ENCODE peak calls at places on chromosome 5, in four cellular contexts. T is GM23338, I is tibial artery, X is lower lobe of right lung. L is an unnamed sample. For H3K27me3, the result is how much of the 10 kb centered on the place peaks cover.

GRCh38 chr5:10702911-10703491 is 58.0 kb downstream of the DAP start:
- DNase-seq in T (no peak), I (no peak), X (no peak), L (no peak)

GRCh38 chr5:61467766-61468482 is 135.9 kb downstream of the ZSWIM6 start:
- DNase-seq in T (no peak), I (no peak), X (no peak), L (peak)

GRCh38 chr5:124649548-124650501 is 96.6 kb downstream of the ZNF608 start:
- DNase-seq in T (no peak), I (peak), X (peak), L (peak)

GRCh38 chr5:73322453-73323076 is 126.0 kb downstream of the FOXD1 start:
- DNase-seq in T (no peak), I (no peak), X (no peak), L (no peak)

GRCh38 chr5:120464627-120465280 is 654 bp downstream of the PRR16 start:
- DNase-seq in T (peak), I (peak), X (no peak), L (peak)

GRCh38 chr5:87722286-87722685 is 309.6 kb upstream of the CCNH start:
- DNase-seq in T (no peak), I (no peak), X (no peak), L (peak)

GRCh38 chr5:107487056-107487461 is 183.7 kb downstream of the EFNA5 start:
- DNase-seq in T (no peak), I (no peak), X (no peak), L (no peak)

GRCh38 chr5:176588297-176588696 is 21.7 kb downstream of the GPRIN1 start:
- DNase-seq in T (no peak), I (no peak), X (no peak), L (no peak)

GRCh38 chr5:88829053-88829452 is 53.9 kb downstream of the MEF2C start:
- DNase-seq in T (peak), I (no peak), X (no peak), L (no peak)

GRCh38 chr5:154101184-154101583 is 62.4 kb downstream of the MFAP3 start:
- DNase-seq in T (no peak), I (no peak), X (no peak), L (no peak)

GRCh38 chr5:95817430-95817829 is 5.1 kb downstream of the GLRX start:
- DNase-seq in T (peak), I (no peak), X (no peak), L (no peak)

GRCh38 chr5:79962580-79963222 is 28.4 kb downstream of the MTX3 start:
- DNase-seq in T (no peak), I (no peak), X (no peak), L (peak)

GRCh38 chr5:4511996-4512656 is 628.0 kb upstream of the ADAMTS16 start:
- DNase-seq in T (peak), I (no peak), X (peak), L (peak)

GRCh38 chr5:2895196-2895595 is 143.7 kb upstream of the IRX2 start:
- DNase-seq in T (no peak), I (peak), X (no peak), L (no peak)

GRCh38 chr5:117131048-117131679 is 556.5 kb upstream of the SEMA6A start:
- DNase-seq in T (no peak), I (no peak), X (no peak), L (no peak)

GRCh38 chr5:150181766-150182545 is 7.9 kb upstream of the SLC6A7 start:
- DNase-seq in T (no peak), I (no peak), X (no peak), L (no peak)

GRCh38 chr5:17679597-17680187 is 45.4 kb downstream of the TAF11L14 start:
- DNase-seq in T (no peak), I (no peak), X (no peak), L (no peak)

GRCh38 chr5:164002653-164003052 is 497.2 kb downstream of the MAT2B start:
- DNase-seq in T (no peak), I (no peak), X (no peak), L (no peak)

GRCh38 chr5:143874312-143874711 is 62.4 kb downstream of the HMHB1 start:
- DNase-seq in T (no peak), I (no peak), X (no peak), L (no peak)

GRCh38 chr5:90184764-90185163 is 224.8 kb downstream of the CETN3 start:
- DNase-seq in T (no peak), I (no peak), X (no peak), L (no peak)

GRCh38 chr5:172059661-172060100 is 53.2 kb upstream of the FBXW11 start:
- DNase-seq in T (peak), I (no peak), X (no peak), L (peak)

GRCh38 chr5:141632650-141633049 is 4.0 kb downstream of the HDAC3 start:
- DNase-seq in T (no peak), I (no peak), X (no peak), L (no peak)

GRCh38 chr5:141634720-141635119 is 1.9 kb downstream of the HDAC3 start:
- DNase-seq in T (no peak), I (no peak), X (no peak), L (no peak)

GRCh38 chr5:141628175-141628788 is 8.4 kb downstream of the HDAC3 start:
- DNase-seq in T (no peak), I (no peak), X (no peak), L (no peak)

GRCh38 chr5:141634162-141634561 is 2.5 kb downstream of the HDAC3 start:
- DNase-seq in T (no peak), I (no peak), X (no peak), L (no peak)

DNA sequence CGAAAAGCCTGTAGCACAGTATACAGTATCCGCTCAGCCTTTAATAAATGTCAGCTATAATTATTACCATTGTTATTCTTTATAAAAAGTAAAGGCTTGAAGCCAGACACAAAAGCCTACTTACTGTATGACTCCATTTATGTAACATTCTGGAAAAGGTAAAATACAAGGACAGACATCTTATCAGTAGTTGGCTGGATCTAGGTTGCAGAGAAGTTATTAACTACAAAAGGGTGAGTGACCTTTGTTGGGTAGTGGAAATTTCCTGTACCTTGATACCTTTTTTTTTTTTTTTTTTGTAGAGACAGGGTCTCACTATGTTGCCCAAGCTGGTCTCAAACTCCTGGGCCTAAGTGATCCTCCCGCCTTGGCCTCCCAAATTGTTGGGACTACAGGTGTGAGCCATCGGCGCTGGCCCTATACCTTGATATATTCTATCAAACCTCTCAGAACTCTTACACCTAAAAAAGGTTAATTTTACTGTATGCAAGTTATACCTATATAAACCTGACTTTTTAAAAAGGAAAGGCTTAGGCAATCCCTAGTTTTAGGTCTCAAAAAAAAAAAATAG is 6.0 kb downstream of the HDAC3 start:
- DNase-seq in T (no peak), I (no peak), X (no peak), L (no peak)
- H3K4me3 ChIP-seq in T (no peak), I (no peak), X (no peak), L (no peak)

DNA sequence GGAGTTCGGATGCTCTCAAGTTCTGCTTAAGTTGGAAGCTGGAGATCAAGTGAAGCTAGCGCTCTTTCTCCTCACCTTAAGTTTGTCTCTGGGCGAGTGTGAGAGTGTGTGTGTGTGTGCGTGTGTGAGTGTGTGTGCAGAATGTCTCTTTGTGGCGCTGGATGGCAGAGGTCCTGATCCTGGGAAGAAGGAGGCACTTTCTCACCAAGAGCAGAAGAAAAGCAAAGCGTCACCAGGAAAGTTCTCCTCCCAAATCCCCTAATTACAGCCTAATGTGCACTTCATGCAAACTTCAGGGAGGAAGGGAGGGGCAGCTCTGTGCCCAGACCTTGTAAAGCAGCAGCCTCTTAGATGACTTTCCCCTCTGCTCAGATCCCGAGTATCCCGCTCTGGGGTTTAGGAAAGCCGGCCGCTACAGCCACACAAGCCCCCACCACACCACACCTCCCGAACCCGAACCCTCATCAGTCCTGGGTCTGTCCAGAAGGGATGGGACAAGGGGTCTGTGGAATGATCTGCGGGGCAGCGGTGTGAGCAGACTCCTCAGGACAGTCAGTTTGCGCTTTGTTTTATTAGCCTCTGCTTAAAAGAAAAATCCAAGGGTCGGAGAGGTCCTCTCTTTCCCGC is at the start of gene HAPLN1:
- DNase-seq in T (peak), I (no peak), X (no peak), L (no peak)
- H3K27me3 ChIP-seq in T (under half), I (under half), X (under half), L (under half)

DNA sequence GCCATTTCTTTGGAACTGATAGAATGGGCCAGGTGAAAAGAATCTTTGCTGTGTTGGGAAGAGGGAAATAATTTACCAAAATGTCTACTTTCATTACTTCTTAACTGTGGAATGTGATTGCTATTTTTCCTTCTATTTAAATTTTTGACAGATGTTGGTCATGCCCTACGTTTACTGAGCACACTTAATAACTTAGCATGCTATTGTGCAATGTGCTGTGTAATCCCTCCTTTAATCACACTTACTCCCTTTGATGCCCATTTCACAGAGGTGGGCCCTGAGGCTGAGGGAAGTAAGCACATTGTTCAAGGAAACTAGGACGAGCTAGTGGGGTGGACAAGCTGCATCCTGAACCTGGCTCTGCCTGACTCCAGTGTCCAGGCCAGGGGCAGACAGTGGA is 47.8 kb upstream of the INSYN2B start:
- DNase-seq in T (no peak), I (no peak), X (no peak), L (no peak)
- H3K4me3 ChIP-seq in T (no peak), I (no peak), X (no peak), L (no peak)

DNA sequence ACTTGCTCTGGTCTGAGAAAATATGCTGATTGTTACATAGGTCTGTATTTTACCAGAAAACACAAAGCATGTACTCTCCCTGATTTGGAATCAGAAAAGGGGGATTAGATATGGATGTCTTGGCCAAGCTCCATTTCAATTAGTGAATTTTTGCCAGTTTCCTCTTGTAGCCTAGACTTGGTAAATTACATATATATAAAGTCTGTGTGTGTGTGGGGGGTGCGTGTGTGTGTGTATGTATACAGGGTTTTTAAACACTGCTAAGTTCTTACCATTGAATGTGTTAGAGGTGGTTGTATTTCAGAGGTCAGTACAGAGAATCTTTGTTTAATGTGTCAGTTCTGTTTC is 4.9 kb downstream of the VCAN start:
- DNase-seq in T (no peak), I (no peak), X (no peak), L (no peak)
- H3K27me3 ChIP-seq in T (under half), I (under half), X (under half), L (under half)

L was measured in HAP-1.